ENCODE peak calls at places on chromosomes 5 and 9, in five cellular contexts. C is right lobe of liver, K is vagina, Z is cardiac muscle cell, V is transverse colon. I is an unnamed sample.

GRCh38 chr5:2948875-2949274 is 197.4 kb upstream of the IRX2 start:
- DNase-seq in V (no peak), K (no peak), Z (no peak), C (no peak), I (no peak)

GRCh38 chr5:179759961-179760541 is 27.4 kb downstream of the MAML1 start:
- DNase-seq in Z (no peak), K (no peak), C (no peak), V (no peak), I (peak; percentile 13)

GRCh38 chr9:130058887-130059286 is 5.2 kb downstream of the GPR107 start:
- DNase-seq in C (no peak), K (no peak), V (no peak), Z (no peak), I (no peak)

GRCh38 chr5:176536902-176537607 is at the start of gene RNF44:
- DNase-seq in K (peak; percentile 99), V (peak; percentile 98), C (peak; percentile 98), Z (peak; percentile 97), I (peak; percentile 97)

GRCh38 chr5:40485021-40485998 is 194.4 kb upstream of the PTGER4 start:
- DNase-seq in V (no peak), Z (no peak), K (no peak), C (no peak), I (no peak)

GRCh38 chr9:880725-881124 is 39.2 kb downstream of the DMRT1 start:
- DNase-seq in K (peak; percentile 42), V (no peak), Z (no peak), C (no peak), I (no peak)

GRCh38 chr5:135246923-135247795 is 151.9 kb downstream of the MACROH2A1 start:
- DNase-seq in Z (no peak), V (no peak), C (no peak), K (peak; percentile 86), I (no peak)

GRCh38 chr5:178483620-178484019 is 106.6 kb downstream of the COL23A1 start:
- DNase-seq in V (peak; percentile 30), C (no peak), K (no peak), Z (no peak), I (no peak)

GRCh38 chr5:43008369-43009158 is 31.6 kb downstream of the ANXA2R start:
- DNase-seq in V (peak; percentile 94), Z (peak; percentile 81), C (peak; percentile 79), K (no peak), I (peak; percentile 88)

GRCh38 chr9:123679330-123679987 is 250.5 kb downstream of the DENND1A start:
- DNase-seq in Z (no peak), K (no peak), V (peak; percentile 59), C (no peak), I (peak; percentile 78)

GRCh38 chr9:4277531-4277991 is 22.3 kb downstream of the GLIS3 start:
- DNase-seq in C (no peak), V (no peak), Z (no peak), K (no peak), I (no peak)

GRCh38 chr9:98232926-98233325 is 22.5 kb downstream of the TBC1D2 start:
- DNase-seq in K (no peak), C (no peak), Z (no peak), V (no peak), I (no peak)

GRCh38 chr9:92481029-92481633 is 1.2 kb downstream of the ASPN start:
- DNase-seq in Z (no peak), V (no peak), K (no peak), C (no peak), I (no peak)

GRCh38 chr5:76544268-76544926 is 78.8 kb downstream of the F2RL2 start:
- DNase-seq in V (peak; percentile 70), Z (peak; percentile 35), C (peak; percentile 51), K (no peak), I (peak; percentile 68)

GRCh38 chr5:765948-766631 is 18.4 kb downstream of the ZDHHC11B start:
- DNase-seq in V (no peak), C (no peak), K (peak; percentile 84), Z (no peak), I (no peak)

GRCh38 chr9:97788763-97789663 is 64.0 kb upstream of the FOXE1 start:
- DNase-seq in Z (no peak), K (no peak), C (peak; percentile 75), V (no peak), I (no peak)

GRCh38 chr5:172769598-172770373 is 1.2 kb downstream of the DUSP1 start:
- DNase-seq in K (no peak), V (peak; percentile 46), C (no peak), Z (peak; percentile 33), I (peak; percentile 62)

GRCh38 chr9:110837401-110838005 is 168.9 kb downstream of the MUSK start:
- DNase-seq in K (no peak), Z (no peak), C (no peak), V (no peak), I (no peak)

GRCh38 chr5:86126202-86126601 is 491.5 kb upstream of the COX7C start:
- DNase-seq in K (no peak), V (no peak), Z (no peak), C (no peak), I (no peak)

GRCh38 chr5:149656576-149657182 is 73.4 kb upstream of the PPARGC1B start:
- DNase-seq in K (no peak), C (peak; percentile 33), Z (peak; percentile 70), V (peak; percentile 85), I (no peak)

GRCh38 chr9:126822278-126822677 is 17.4 kb downstream of the ZBTB43 start:
- DNase-seq in C (peak; percentile 40), V (no peak), K (no peak), Z (no peak), I (no peak)

GRCh38 chr5:37495210-37495609 is 116.1 kb downstream of the WDR70 start:
- DNase-seq in C (no peak), K (no peak), V (no peak), Z (no peak), I (no peak)

GRCh38 chr5:136192526-136193395 is at the start of gene SMIM32:
- DNase-seq in K (no peak), C (peak; percentile 43), V (peak; percentile 66), Z (peak; percentile 77), I (peak; percentile 80)

GRCh38 chr9:130949188-130950038 is 10.4 kb upstream of the FIBCD1 start:
- DNase-seq in C (no peak), V (no peak), K (no peak), Z (no peak), I (no peak)

GRCh38 chr5:9851458-9851857 is 221.3 kb upstream of the TAS2R1 start:
- DNase-seq in C (no peak), K (no peak), V (no peak), Z (peak; percentile 5), I (no peak)

GRCh38 chr9:19445452-19445851 is 36.6 kb downstream of the ACER2 start:
- DNase-seq in K (no peak), V (no peak), C (no peak), Z (peak; percentile 48), I (no peak)

GRCh38 chr5:164012376-164012775 is 507.0 kb downstream of the MAT2B start:
- DNase-seq in Z (no peak), C (no peak), K (no peak), V (no peak), I (no peak)

GRCh38 chr9:133775951-133776905 is 38.1 kb upstream of the SARDH start:
- DNase-seq in Z (no peak), V (no peak), K (no peak), C (peak; percentile 18), I (no peak)

GRCh38 chr9:108761530-108762347 is 94.0 kb downstream of the ACTL7B start:
- DNase-seq in V (peak; percentile 61), C (peak; percentile 26), K (no peak), Z (peak; percentile 69), I (peak; percentile 76)

GRCh38 chr5:13553896-13554295 is 390.6 kb downstream of the DNAH5 start:
- DNase-seq in V (no peak), C (peak; percentile 27), Z (peak; percentile 71), K (no peak), I (no peak)

GRCh38 chr9:108356806-108357205 is 499.0 kb downstream of the ACTL7B start:
- DNase-seq in V (no peak), K (no peak), C (no peak), Z (no peak), I (no peak)

GRCh38 chr9:114717908-114718486 is 36.0 kb upstream of the TEX48 start:
- DNase-seq in C (no peak), Z (no peak), K (no peak), V (no peak), I (no peak)

GRCh38 chr5:133818031-133818431 is 150.4 kb downstream of the C5orf15 start:
- DNase-seq in Z (no peak), K (no peak), V (no peak), C (peak; percentile 62), I (no peak)

GRCh38 chr5:171367424-171368370 is 20.0 kb upstream of the NPM1 start:
- DNase-seq in C (no peak), K (no peak), V (no peak), Z (no peak), I (no peak)

GRCh38 chr9:112086627-112087026 is 88.5 kb downstream of the SUSD1 start:
- DNase-seq in K (no peak), Z (no peak), C (no peak), V (no peak), I (no peak)

GRCh38 chr5:61817472-61818326 is 485.6 kb downstream of the ZSWIM6 start:
- DNase-seq in K (no peak), V (peak; percentile 31), C (peak; percentile 51), Z (peak; percentile 50), I (peak; percentile 57)

GRCh38 chr5:54696931-54697330 is 179.4 kb downstream of the SNX18 start:
- DNase-seq in Z (no peak), V (no peak), K (peak; percentile 25), C (no peak), I (no peak)

GRCh38 chr9:4596165-4596922 is 65.8 kb upstream of the PLPP6 start:
- DNase-seq in C (peak; percentile 48), K (no peak), Z (no peak), V (peak; percentile 11), I (no peak)

DNA sequence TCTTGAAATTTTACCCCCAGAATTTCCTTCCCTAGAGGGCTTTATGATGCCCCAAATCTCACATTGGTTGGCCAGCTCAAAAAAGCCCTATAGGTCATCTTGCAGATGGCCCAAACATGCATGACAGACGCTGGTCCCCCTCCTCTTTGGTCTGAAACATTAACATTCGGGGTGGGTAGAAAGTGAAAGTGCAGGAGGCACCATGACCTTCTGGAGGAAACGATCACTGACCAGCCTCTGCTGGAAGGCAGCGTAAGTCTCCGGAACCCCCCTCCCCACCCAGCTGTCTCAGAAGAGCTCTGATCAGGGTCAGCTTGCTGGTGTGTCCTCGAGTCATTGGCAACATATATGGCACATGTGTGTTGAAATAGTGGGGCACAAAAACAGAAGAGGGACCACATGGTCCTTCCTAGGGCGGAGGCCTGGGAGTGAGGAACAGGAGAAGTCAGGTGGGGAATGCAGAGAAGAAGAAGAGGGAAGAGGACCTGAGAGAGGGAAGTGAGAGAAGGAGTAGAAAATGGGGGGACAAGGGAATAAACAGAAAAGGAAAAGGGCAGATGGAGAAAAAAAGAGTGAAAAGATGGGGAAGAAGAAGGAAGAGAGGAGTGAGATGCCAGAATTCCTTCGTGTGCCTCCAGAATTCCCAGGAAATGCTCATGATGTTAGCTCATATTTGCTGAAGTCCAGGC is 46.2 kb downstream of the IL31RA start:
- DNase-seq in C (no peak), K (no peak), V (no peak), Z (no peak), I (no peak)
- H3K27ac ChIP-seq in C (no peak overlapping the region), K (no peak overlapping the region), V (no peak overlapping the region), Z (no peak overlapping the region), I (no peak overlapping the region)

GRCh38 chr5:82205005-82205404 is 73.1 kb downstream of the RPS23 start:
- DNase-seq in K (no peak), C (no peak), V (no peak), Z (no peak), I (no peak)
- H3K36me3 ChIP-seq in K (no peaks in the 10 kb centered on the region), C (no peaks in the 10 kb centered on the region), V (no peaks in the 10 kb centered on the region), Z (no peaks in the 10 kb centered on the region), I (no peaks in the 10 kb centered on the region)

GRCh38 chr9:95268681-95269080 is 48.8 kb downstream of the FANCC start:
- DNase-seq in C (peak; percentile 28), Z (peak; percentile 77), K (no peak), V (no peak), I (no peak)
- TF ChIP-seq CTCF in C (peak; percentile 15), Z (peak; percentile 50), K (no peak), V (no peak), I (no peak)

GRCh38 chr5:68172314-68172713 is 43.2 kb upstream of the PIK3R1 start:
- DNase-seq in K (peak; percentile 81), V (no peak), Z (no peak), C (peak; percentile 51), I (peak; percentile 55)
- H3K27ac ChIP-seq in K (peak overlapping the region; percentile 68), V (peak overlapping the region; percentile 69), Z (no peak overlapping the region), C (peak overlapping the region; percentile 67), I (no peak overlapping the region)

I was measured in Peyer's patch.